ENCODE peak calls at places on chromosomes 13 and 19, in seven cellular contexts. One of them, this sample, is unnamed.
A peak's percentile ranks its signal among the peaks of the same experiment; 100 is the strongest.

GRCh38 chr19:38064661-38065425 is 157.8 kb downstream of the SIPA1L3 start:
- DNase-seq in T-helper 2 cell: no peak
- DNase-seq in WTC11: no peak
- DNase-seq in hepatocyte: no peak
- DNase-seq in HCEC 1CT: no peak
- DNase-seq in stimulated activated CD8-positive, alpha-beta memory T cell treated with anti-CD3 and anti-CD28 coated beads, Interleukin-7, amount 100 ng/mL, for 1 hour: no peak
- DNase-seq in tibial artery: no peak
- DNase-seq in this sample: no peak

GRCh38 chr13:99005609-99006008 is 27.7 kb upstream of the DOCK9 start:
- DNase-seq in WTC11: no peak
- DNase-seq in hepatocyte: no peak
- DNase-seq in T-helper 2 cell: no peak
- DNase-seq in stimulated activated CD8-positive, alpha-beta memory T cell treated with anti-CD3 and anti-CD28 coated beads, Interleukin-7, amount 100 ng/mL, for 1 hour: no peak
- DNase-seq in tibial artery: no peak
- DNase-seq in HCEC 1CT: no peak
- DNase-seq in this sample: no peak

GRCh38 chr19:35211545-35212230 is 16.9 kb downstream of the FAM187B start:
- DNase-seq in WTC11: no peak
- DNase-seq in tibial artery: peak; percentile 41
- DNase-seq in HCEC 1CT: no peak
- DNase-seq in T-helper 2 cell: peak; percentile 98
- DNase-seq in stimulated activated CD8-positive, alpha-beta memory T cell treated with anti-CD3 and anti-CD28 coated beads, Interleukin-7, amount 100 ng/mL, for 1 hour: peak; percentile 55
- DNase-seq in hepatocyte: no peak
- DNase-seq in this sample: no peak

GRCh38 chr19:15577184-15577771 is 37.7 kb upstream of the CYP4F8 start:
- DNase-seq in T-helper 2 cell: no peak
- DNase-seq in tibial artery: no peak
- DNase-seq in WTC11: no peak
- DNase-seq in hepatocyte: no peak
- DNase-seq in stimulated activated CD8-positive, alpha-beta memory T cell treated with anti-CD3 and anti-CD28 coated beads, Interleukin-7, amount 100 ng/mL, for 1 hour: no peak
- DNase-seq in HCEC 1CT: no peak
- DNase-seq in this sample: no peak

GRCh38 chr13:49806126-49806536 is 13.6 kb upstream of the KPNA3 start:
- DNase-seq in T-helper 2 cell: no peak
- DNase-seq in HCEC 1CT: peak; percentile 43
- DNase-seq in tibial artery: no peak
- DNase-seq in stimulated activated CD8-positive, alpha-beta memory T cell treated with anti-CD3 and anti-CD28 coated beads, Interleukin-7, amount 100 ng/mL, for 1 hour: no peak
- DNase-seq in WTC11: no peak
- DNase-seq in hepatocyte: no peak
- DNase-seq in this sample: no peak

GRCh38 chr13:102141625-102142472 is 260.0 kb downstream of the FGF14 start:
- DNase-seq in WTC11: no peak
- DNase-seq in tibial artery: no peak
- DNase-seq in stimulated activated CD8-positive, alpha-beta memory T cell treated with anti-CD3 and anti-CD28 coated beads, Interleukin-7, amount 100 ng/mL, for 1 hour: no peak
- DNase-seq in hepatocyte: peak; percentile 30
- DNase-seq in HCEC 1CT: peak; percentile 47
- DNase-seq in T-helper 2 cell: no peak
- DNase-seq in this sample: no peak

GRCh38 chr19:15288146-15288963 is 44.0 kb downstream of the BRD4 start:
- DNase-seq in stimulated activated CD8-positive, alpha-beta memory T cell treated with anti-CD3 and anti-CD28 coated beads, Interleukin-7, amount 100 ng/mL, for 1 hour: no peak
- DNase-seq in WTC11: no peak
- DNase-seq in hepatocyte: no peak
- DNase-seq in HCEC 1CT: no peak
- DNase-seq in tibial artery: no peak
- DNase-seq in T-helper 2 cell: peak; percentile 24
- DNase-seq in this sample: peak; percentile 34

GRCh38 chr13:114067381-114067885 is 65.0 kb downstream of the RASA3 start:
- DNase-seq in hepatocyte: no peak
- DNase-seq in HCEC 1CT: peak; percentile 65
- DNase-seq in T-helper 2 cell: peak; percentile 37
- DNase-seq in tibial artery: peak; percentile 18
- DNase-seq in stimulated activated CD8-positive, alpha-beta memory T cell treated with anti-CD3 and anti-CD28 coated beads, Interleukin-7, amount 100 ng/mL, for 1 hour: no peak
- DNase-seq in WTC11: no peak
- DNase-seq in this sample: no peak